ENCODE peak calls at places on chromosomes 2 and 18, in eight cellular contexts. K, J, D, C, Z, B, T and S are unnamed samples.

GRCh38 chr2:7026740-7027139 is 109.5 kb downstream of the RNF144A start:
- DNase-seq in K (no peak), J (no peak), D (no peak), C (no peak), Z (peak; percentile 31), B (peak; percentile 30), T (no peak), S (no peak)

GRCh38 chr2:54500404-54501147 is 44.4 kb downstream of the SPTBN1 start:
- DNase-seq in K (no peak), J (no peak), D (no peak), C (no peak), Z (no peak), B (no peak), T (no peak), S (no peak)

GRCh38 chr2:101130081-101130480 is 21.1 kb downstream of the TBC1D8 start:
- DNase-seq in K (no peak), J (no peak), D (no peak), C (no peak), Z (no peak), B (no peak), T (no peak), S (no peak)

GRCh38 chr2:207149253-207150213 is 16.2 kb downstream of the KLF7 start:
- DNase-seq in K (no peak), J (no peak), D (no peak), C (no peak), Z (no peak), B (no peak), T (no peak), S (no peak)

GRCh38 chr2:14385043-14385442 is 247.5 kb upstream of the LRATD1 start:
- DNase-seq in K (no peak), J (no peak), D (no peak), C (no peak), Z (no peak), B (no peak), T (no peak), S (no peak)

GRCh38 chr2:134460583-134460998 is 206.7 kb downstream of the MGAT5 start:
- DNase-seq in K (peak; percentile 76), J (no peak), D (peak; percentile 61), C (no peak), Z (peak; percentile 50), B (peak; percentile 59), T (peak; percentile 57), S (peak; percentile 60)

GRCh38 chr2:177393381-177393780 is 808 bp downstream of the AGPS start:
- DNase-seq in K (no peak), J (peak; percentile 17), D (no peak), C (no peak), Z (no peak), B (no peak), T (no peak), S (no peak)

GRCh38 chr18:48767090-48767670 is 183.6 kb downstream of the SMAD7 start:
- DNase-seq in K (no peak), J (no peak), D (no peak), C (no peak), Z (no peak), B (no peak), T (no peak), S (peak; percentile 45)

GRCh38 chr2:96267159-96267971 is 1.3 kb downstream of the CIAO1 start:
- DNase-seq in K (peak; percentile 45), J (peak; percentile 24), D (no peak), C (peak; percentile 28), Z (peak; percentile 34), B (no peak), T (no peak), S (peak; percentile 37)

GRCh38 chr18:74459877-74460276 is 2.8 kb upstream of the DIPK1C start:
- DNase-seq in K (no peak), J (no peak), D (no peak), C (no peak), Z (peak; percentile 35), B (no peak), T (no peak), S (no peak)

GRCh38 chr2:26970928-26971627 is 641 bp downstream of the MAPRE3 start:
- DNase-seq in K (peak; percentile 27), J (peak; percentile 17), D (peak; percentile 65), C (no peak), Z (no peak), B (no peak), T (no peak), S (peak; percentile 35)

GRCh38 chr2:143078106-143078505 is 51.1 kb upstream of the ARHGAP15 start:
- DNase-seq in K (no peak), J (no peak), D (no peak), C (no peak), Z (no peak), B (no peak), T (no peak), S (no peak)

GRCh38 chr2:73414651-73415050 is 29.0 kb downstream of the ALMS1 start:
- DNase-seq in K (no peak), J (no peak), D (no peak), C (no peak), Z (no peak), B (no peak), T (no peak), S (no peak)

GRCh38 chr2:37110306-37111212 is 26.2 kb downstream of the GPATCH11 start:
- DNase-seq in K (no peak), J (no peak), D (no peak), C (no peak), Z (no peak), B (no peak), T (no peak), S (no peak)

GRCh38 chr2:234211797-234212196 is 161.3 kb downstream of the SPP2 start:
- DNase-seq in K (no peak), J (no peak), D (no peak), C (no peak), Z (no peak), B (no peak), T (no peak), S (no peak)

GRCh38 chr2:28224648-28225471 is 167.8 kb upstream of the FOSL2 start:
- DNase-seq in K (no peak), J (no peak), D (no peak), C (no peak), Z (no peak), B (no peak), T (no peak), S (peak; percentile 11)

GRCh38 chr2:35933031-35933430 is 422.5 kb upstream of the CRIM1 start:
- DNase-seq in K (no peak), J (no peak), D (no peak), C (no peak), Z (no peak), B (no peak), T (no peak), S (no peak)

GRCh38 chr2:19801367-19802087 is 100.3 kb downstream of the TTC32 start:
- DNase-seq in K (no peak), J (no peak), D (peak; percentile 98), C (no peak), Z (no peak), B (no peak), T (no peak), S (peak; percentile 90)

GRCh38 chr2:43714164-43714563 is 37.9 kb upstream of the C1GALT1C1L start:
- DNase-seq in K (no peak), J (no peak), D (no peak), C (no peak), Z (no peak), B (no peak), T (no peak), S (no peak)

GRCh38 chr2:67574230-67574629 is 177.1 kb downstream of the ETAA1 start:
- DNase-seq in K (no peak), J (no peak), D (no peak), C (no peak), Z (no peak), B (no peak), T (no peak), S (peak; percentile 24)

GRCh38 chr18:6708880-6709279 is 20.6 kb upstream of the ARHGAP28 start:
- DNase-seq in K (no peak), J (no peak), D (no peak), C (no peak), Z (no peak), B (no peak), T (no peak), S (no peak)

GRCh38 chr2:42141687-42142475 is 27.3 kb upstream of the EML4 start:
- DNase-seq in K (no peak), J (no peak), D (peak; percentile 75), C (no peak), Z (no peak), B (peak; percentile 75), T (peak; percentile 51), S (peak; percentile 63)

GRCh38 chr2:159677654-159678053 is 34.7 kb upstream of the MARCHF7 start:
- DNase-seq in K (no peak), J (no peak), D (no peak), C (no peak), Z (no peak), B (no peak), T (no peak), S (no peak)

GRCh38 chr2:1745171-1746023 is 1.1 kb upstream of the PXDN start:
- DNase-seq in K (no peak), J (no peak), D (peak; percentile 63), C (no peak), Z (no peak), B (no peak), T (no peak), S (no peak)

GRCh38 chr2:239942090-239942489 is 83.1 kb downstream of the NDUFA10 start:
- DNase-seq in K (no peak), J (no peak), D (no peak), C (no peak), Z (no peak), B (no peak), T (peak; percentile 30), S (no peak)

GRCh38 chr2:162041465-162041864 is 32.5 kb downstream of the DPP4 start:
- DNase-seq in K (no peak), J (no peak), D (no peak), C (no peak), Z (no peak), B (no peak), T (no peak), S (no peak)

GRCh38 chr2:239644016-239644415 is 243.2 kb upstream of the HDAC4 start:
- DNase-seq in K (no peak), J (no peak), D (no peak), C (no peak), Z (peak; percentile 30), B (no peak), T (no peak), S (no peak)

GRCh38 chr2:174344716-174345472 is 10.1 kb downstream of the SP9 start:
- DNase-seq in K (no peak), J (peak; percentile 31), D (no peak), C (no peak), Z (no peak), B (no peak), T (no peak), S (no peak)